ENCODE peak calls at places on chromosome 11, in nine cellular contexts. C, F, X, A, K, E, J, U and V are unnamed samples.

GRCh38 chr11:12725047-12725862 is 51.0 kb downstream of the TEAD1 start:
- DNase-seq in A (no peak), X (no peak), K (no peak), J (no peak), F (no peak), U (no peak), C (peak), E (no peak), V (no peak)

GRCh38 chr11:82546556-82547162 is 187.0 kb downstream of the FAM181B start:
- DNase-seq in X (no peak), F (no peak), J (no peak), U (no peak), A (no peak), K (no peak), C (no peak), E (no peak), V (no peak)

GRCh38 chr11:20261526-20261925 is 101.3 kb upstream of the DBX1 start:
- DNase-seq in C (no peak), A (no peak), F (no peak), X (no peak), K (no peak), J (no peak), E (no peak), U (no peak), V (no peak)

GRCh38 chr11:122979815-122980656 is 1.6 kb downstream of the BSX start:
- DNase-seq in E (peak), A (no peak), U (no peak), C (no peak), F (no peak), J (no peak), K (no peak), X (no peak), V (no peak)

GRCh38 chr11:115869780-115870431 is 365.7 kb upstream of the CADM1 start:
- DNase-seq in A (peak), E (peak), X (no peak), K (no peak), C (peak), J (peak), F (peak), U (peak), V (no peak)

GRCh38 chr11:2198621-2199365 is 27.2 kb upstream of the TH start:
- DNase-seq in X (no peak), F (no peak), K (no peak), E (no peak), C (no peak), J (no peak), U (no peak), A (no peak), V (no peak)

GRCh38 chr11:93648168-93648567 is 13.3 kb upstream of the CEP295 start:
- DNase-seq in E (no peak), C (peak), J (no peak), K (no peak), A (no peak), X (peak), U (peak), F (no peak), V (no peak)

GRCh38 chr11:20374746-20375305 is 11.3 kb downstream of the HTATIP2 start:
- DNase-seq in C (no peak), A (no peak), X (no peak), J (no peak), U (no peak), E (no peak), F (no peak), K (no peak), V (no peak)

GRCh38 chr11:76263657-76264056 is 57.4 kb upstream of the WNT11 start:
- DNase-seq in A (no peak), K (no peak), C (no peak), U (no peak), X (no peak), J (no peak), E (no peak), F (no peak), V (no peak)

GRCh38 chr11:26958650-26959049 is 35.3 kb upstream of the FIBIN start:
- DNase-seq in K (no peak), U (no peak), E (no peak), C (no peak), A (no peak), F (no peak), J (no peak), X (no peak), V (no peak)

GRCh38 chr11:70289582-70289981 is 19.1 kb downstream of the PPFIA1 start:
- DNase-seq in K (no peak), X (no peak), C (no peak), F (no peak), J (no peak), E (no peak), U (no peak), A (no peak), V (no peak)

GRCh38 chr11:64619811-64620285 is 28.8 kb downstream of the SLC22A12 start:
- DNase-seq in J (no peak), U (no peak), F (peak), A (peak), K (no peak), E (peak), X (peak), C (peak), V (no peak)

GRCh38 chr11:80798189-80798588 is 1357.4 kb upstream of the TENM4 start:
- DNase-seq in A (no peak), E (no peak), F (no peak), X (no peak), K (no peak), C (no peak), U (no peak), J (no peak), V (no peak)

GRCh38 chr11:32847511-32847910 is 17.8 kb downstream of the PRRG4 start:
- DNase-seq in J (no peak), F (no peak), C (no peak), U (no peak), X (no peak), E (no peak), A (no peak), K (no peak), V (no peak)

GRCh38 chr11:108559340-108559739 is 34.2 kb downstream of the EXPH5 start:
- DNase-seq in A (no peak), K (no peak), E (no peak), C (peak), X (peak), F (peak), U (no peak), J (no peak), V (no peak)

GRCh38 chr11:126636911-126637799 is 281.7 kb downstream of the ST3GAL4 start:
- DNase-seq in U (no peak), E (no peak), X (peak), C (peak), J (no peak), F (no peak), A (no peak), K (no peak), V (no peak)

GRCh38 chr11:127458561-127458960 is 458.0 kb upstream of the KIRREL3 start:
- DNase-seq in K (no peak), X (no peak), E (no peak), F (no peak), J (no peak), U (no peak), C (no peak), A (no peak), V (no peak)

GRCh38 chr11:59866397-59866796 is at the start of gene TCN1:
- DNase-seq in A (no peak), K (no peak), E (no peak), C (no peak), J (no peak), U (no peak), F (peak), X (no peak), V (no peak)

GRCh38 chr11:58057481-58057880 is 26.7 kb downstream of the OR6Q1 start:
- DNase-seq in A (peak), K (no peak), C (no peak), U (no peak), E (no peak), X (peak), J (no peak), F (no peak), V (no peak)

GRCh38 chr11:36041988-36042606 is 98.2 kb downstream of the LDLRAD3 start:
- DNase-seq in C (peak), X (peak), U (no peak), A (no peak), E (no peak), J (no peak), K (no peak), F (peak), V (no peak)

GRCh38 chr11:72584933-72585597 is 89.2 kb downstream of the PDE2A start:
- DNase-seq in X (no peak), U (no peak), A (no peak), F (no peak), J (no peak), K (no peak), C (no peak), E (no peak), V (no peak)

GRCh38 chr11:55342901-55343300 is at the start of gene OR4A16:
- DNase-seq in K (no peak), X (no peak), U (no peak), A (no peak), J (no peak), E (no peak), F (no peak), C (no peak), V (no peak)

GRCh38 chr11:6693342-6694228 is 10.4 kb upstream of the MRPL17 start:
- DNase-seq in A (peak), U (no peak), X (peak), C (peak), J (no peak), F (peak), E (no peak), K (peak), V (peak)